ENCODE peak calls at places on chromosomes 5 and 9, in six cellular contexts. H, P, G, M, R and F are unnamed samples.

GRCh38 chr9:12708562-12709298 is 15.5 kb downstream of the TYRP1 start:
- DNase-seq in P (no peak), R (no peak), G (peak; percentile 84), M (no peak), H (peak; percentile 33), F (no peak)

GRCh38 chr5:375921-376871 is 54.7 kb downstream of the AHRR start:
- DNase-seq in R (no peak), G (no peak), M (no peak), P (no peak), H (no peak), F (peak; percentile 90)

GRCh38 chr9:68462004-68462775 is 78.5 kb downstream of the TMEM252 start:
- DNase-seq in M (peak; percentile 10), G (peak; percentile 45), R (no peak), P (no peak), H (no peak), F (no peak)

GRCh38 chr9:94901019-94901363 is 174.5 kb downstream of the AOPEP start:
- DNase-seq in H (no peak), P (no peak), G (no peak), R (no peak), M (no peak), F (no peak)

GRCh38 chr9:113892861-113893491 is 16.9 kb downstream of the ZNF618 start:
- DNase-seq in P (no peak), M (no peak), R (no peak), H (no peak), G (no peak), F (no peak)

GRCh38 chr5:34038838-34039237 is 4.2 kb downstream of the C1QTNF3 start:
- DNase-seq in H (no peak), M (no peak), G (no peak), R (no peak), P (no peak), F (no peak)

GRCh38 chr9:134870311-134870694 is 10.3 kb upstream of the FCN2 start:
- DNase-seq in M (no peak), G (no peak), P (no peak), R (no peak), H (no peak), F (no peak)

GRCh38 chr5:72693546-72693945 is 122.9 kb upstream of the TNPO1 start:
- DNase-seq in M (no peak), G (no peak), H (no peak), R (no peak), P (no peak), F (no peak)

GRCh38 chr5:109413463-109413862 is 3.7 kb upstream of the PJA2 start:
- DNase-seq in P (no peak), H (no peak), G (peak; percentile 82), R (no peak), M (peak; percentile 58), F (no peak)

GRCh38 chr9:111959960-111960359 is 63.3 kb downstream of the UGCG start:
- DNase-seq in G (peak; percentile 80), H (peak; percentile 45), M (no peak), P (no peak), R (no peak), F (no peak)

GRCh38 chr5:74179183-74179582 is 461.3 kb downstream of the ENC1 start:
- DNase-seq in M (peak; percentile 43), G (peak; percentile 98), H (no peak), P (no peak), R (no peak), F (no peak)

GRCh38 chr5:43065384-43066230 is 25.5 kb upstream of the ANXA2R start:
- DNase-seq in R (peak; percentile 68), H (peak; percentile 64), P (no peak), G (peak; percentile 63), M (peak; percentile 49), F (no peak)

GRCh38 chr9:112069318-112070169 is 105.6 kb downstream of the SUSD1 start:
- DNase-seq in M (no peak), P (no peak), G (peak; percentile 42), R (no peak), H (peak; percentile 24), F (no peak)

GRCh38 chr5:1522601-1523479 is 920 bp downstream of the LPCAT1 start:
- DNase-seq in M (peak; percentile 59), P (no peak), R (no peak), H (no peak), G (peak; percentile 13), F (peak; percentile 83)

GRCh38 chr9:133572821-133573361 is 36.3 kb downstream of the FAM163B start:
- DNase-seq in R (peak; percentile 82), M (no peak), G (no peak), P (no peak), H (no peak), F (no peak)

DNA sequence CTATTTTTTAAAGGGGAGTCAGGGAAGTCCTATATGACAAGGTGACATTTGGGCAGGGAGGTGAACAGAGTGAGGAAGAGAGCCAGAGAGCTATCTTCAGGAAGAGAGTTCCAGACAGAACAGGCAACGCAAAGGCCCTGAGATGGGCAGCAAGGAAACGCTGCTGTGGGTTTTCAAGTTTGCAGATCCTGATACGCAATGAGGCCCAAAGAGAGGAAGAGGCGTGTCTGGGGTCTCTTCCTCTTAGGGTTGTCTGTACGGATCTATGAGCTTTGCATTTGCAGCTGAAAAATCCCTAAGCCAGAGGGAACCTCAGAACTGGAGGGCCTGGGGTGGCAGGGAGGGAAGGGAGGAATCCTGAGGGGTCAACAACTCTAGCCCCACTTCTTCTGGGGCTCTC is 13.6 kb downstream of the FAT2 start:
- DNase-seq in G (no peak), R (no peak), M (no peak), P (no peak), H (no peak), F (no peak)
- TF ChIP-seq CTCF in G (no peak), R (no peak), M (no peak), P (no peak), H (no peak), F (no peak)

DNA sequence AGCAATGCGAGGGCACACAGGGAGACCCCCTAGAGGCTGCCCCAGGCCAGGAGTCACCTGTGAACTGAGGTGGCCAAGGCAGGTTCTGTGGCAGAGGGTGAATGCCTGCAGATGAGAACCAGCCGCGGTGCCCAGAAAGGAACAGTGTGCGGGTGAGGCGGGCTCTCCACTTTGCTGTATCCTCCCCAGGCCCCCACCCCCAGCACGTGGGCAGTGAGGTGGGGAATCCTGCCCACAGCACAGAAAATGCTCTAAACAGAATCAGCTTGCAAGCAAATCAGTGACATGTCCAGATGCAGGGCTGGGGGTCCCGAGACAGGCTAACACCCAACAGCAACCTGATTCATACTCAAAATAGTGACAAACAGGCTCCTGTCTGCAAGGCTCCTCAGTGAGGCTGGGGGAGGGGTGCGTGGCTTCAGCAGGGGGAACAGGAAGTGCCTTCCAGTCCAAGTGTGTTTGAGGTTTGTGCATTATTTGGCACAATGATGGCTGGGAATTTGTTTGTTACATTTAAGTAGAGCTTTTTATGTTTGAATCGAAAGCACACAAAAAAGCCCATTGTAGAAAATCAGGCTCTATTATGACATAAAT is 201.5 kb downstream of the HSD17B3 start:
- DNase-seq in R (peak; percentile 25), P (no peak), M (no peak), H (no peak), G (peak; percentile 19), F (no peak)
- TF ChIP-seq CTCF in R (no peak), P (no peak), M (no peak), H (no peak), G (no peak), F (no peak)

DNA sequence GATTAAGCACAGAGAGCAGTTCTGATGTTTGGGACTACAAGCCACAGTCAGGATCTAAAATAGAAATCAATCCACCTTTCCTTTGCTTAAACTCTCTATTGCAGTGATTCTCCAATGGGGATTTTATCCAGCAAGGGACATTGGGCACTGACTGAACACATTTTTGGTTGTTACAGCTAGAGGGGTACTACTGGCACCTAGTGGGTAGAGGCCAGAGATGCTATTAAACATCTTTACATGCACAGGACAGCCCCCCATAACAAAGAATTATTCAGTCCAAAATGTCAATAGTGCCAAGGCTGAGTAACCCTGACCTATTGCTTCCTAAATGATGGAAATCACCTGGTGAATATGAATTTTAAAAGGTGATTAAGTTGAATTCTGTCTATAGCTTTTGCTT is 12.0 kb downstream of the ZNF622 start:
- DNase-seq in M (peak; percentile 28), G (no peak), P (no peak), R (no peak), H (no peak), F (no peak)
- TF ChIP-seq CTCF in M (peak; percentile 43), G (peak; percentile 5), P (no peak), R (no peak), H (no peak), F (no peak)

DNA sequence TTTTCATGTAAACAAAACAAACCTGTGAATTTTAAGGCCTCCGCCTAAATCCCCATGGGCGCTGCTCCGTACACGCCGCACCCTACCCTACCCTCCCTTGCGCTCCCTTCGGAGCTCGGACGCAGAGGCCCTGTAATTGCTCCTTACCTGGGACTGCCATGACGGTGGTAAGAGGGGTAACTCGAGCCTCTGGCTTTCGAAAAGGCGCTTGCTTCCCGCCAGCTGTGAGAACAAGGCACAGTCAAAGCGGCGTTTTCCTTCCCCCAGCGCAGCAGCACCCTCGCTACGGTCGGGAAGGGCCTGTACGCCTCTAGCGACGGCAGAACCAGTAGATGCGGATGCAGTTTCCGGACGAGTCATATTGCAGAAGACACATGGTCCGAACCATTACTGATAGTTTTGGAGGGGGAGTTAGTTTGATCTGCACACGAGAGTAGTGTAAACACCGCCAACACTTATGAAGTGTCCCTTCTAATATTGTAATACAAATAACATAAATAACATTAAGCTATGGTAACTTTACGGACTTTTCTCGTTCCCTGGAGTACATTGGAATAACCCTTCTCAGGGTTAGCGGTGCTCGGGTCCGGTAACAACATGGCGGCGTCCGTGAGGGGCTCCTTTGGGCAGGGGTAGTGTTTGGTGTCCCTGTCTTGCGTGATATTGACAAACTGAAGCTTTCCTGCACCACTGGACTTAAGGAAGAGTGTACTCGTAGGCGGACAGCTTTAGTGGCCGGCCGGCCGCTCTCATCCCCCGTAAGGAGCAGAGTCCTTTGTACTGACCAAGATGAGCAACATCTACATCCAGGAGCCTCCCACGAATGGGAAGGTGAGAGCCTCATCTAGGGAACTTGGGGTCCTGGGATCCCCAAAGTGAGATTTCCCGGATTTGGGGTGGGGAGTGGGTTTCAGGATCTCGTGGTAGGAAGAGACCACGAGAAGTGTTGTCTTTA is at the start of the genes CWC27 and SREK1IP1:
- DNase-seq in R (peak; percentile 75), M (peak; percentile 93), G (peak; percentile 94), H (peak; percentile 92), P (peak; percentile 86), F (no peak)
- TF ChIP-seq CTCF in R (no peak), M (peak; percentile 10), G (peak; percentile 16), H (no peak), P (no peak), F (no peak)

GRCh38 chr5:38996123-38996522 is 78.1 kb downstream of the RICTOR start:
- DNase-seq in P (no peak), M (no peak), R (no peak), G (no peak), H (no peak), F (no peak)

GRCh38 chr5:38999037-38999436 is 75.2 kb downstream of the RICTOR start:
- DNase-seq in H (no peak), G (no peak), R (no peak), M (no peak), P (no peak), F (no peak)

GRCh38 chr5:38997579-38997978 is 76.6 kb downstream of the RICTOR start:
- DNase-seq in P (no peak), M (peak; percentile 16), H (no peak), R (no peak), G (no peak), F (no peak)

GRCh38 chr5:38994329-38994927 is 79.8 kb downstream of the RICTOR start:
- DNase-seq in R (no peak), P (no peak), G (peak; percentile 55), M (peak; percentile 59), H (peak; percentile 84), F (no peak)
- TF ChIP-seq CTCF in R (peak; percentile 32), P (peak; percentile 53), G (peak; percentile 68), M (peak; percentile 52), H (peak; percentile 79), F (peak; percentile 25)